ENCODE peak calls at places on chromosomes 4 and X, in five cellular contexts. O is IMR-90, P is brain microvascular endothelial cell, X is keratinocyte, B is ovary. R is an unnamed sample. For H3K27me3, the result is how much of the 10 kb centered on the place peaks cover.

GRCh38 chr4:6627832-6628231 is 12.7 kb upstream of the MRFAP1 start:
- DNase-seq in B (no peak), O (no peak), P (no peak), X (no peak), R (no peak)

GRCh38 chr4:16582526-16582925 is 315.9 kb downstream of the LDB2 start:
- DNase-seq in B (no peak), X (no peak), P (no peak), O (no peak), R (no peak)

GRCh38 chrX:111180750-111181240 is 84.8 kb downstream of the PAK3 start:
- DNase-seq in O (no peak), P (no peak), X (no peak), B (no peak), R (no peak)

GRCh38 chr4:112557676-112558411 is 41.9 kb upstream of the NEUROG2 start:
- DNase-seq in X (no peak), P (no peak), O (no peak), B (no peak), R (no peak)

GRCh38 chr4:153785830-153786721 is 2.8 kb downstream of the SFRP2 start:
- DNase-seq in B (no peak), O (peak), X (no peak), P (no peak), R (no peak)

GRCh38 chr4:157075811-157076577 is at the start of gene GLRB:
- DNase-seq in X (no peak), B (no peak), O (peak), P (no peak), R (no peak)

GRCh38 chr4:15423285-15423711 is 4.5 kb upstream of the C1QTNF7 start:
- DNase-seq in P (no peak), O (no peak), B (no peak), X (no peak), R (no peak)

GRCh38 chrX:155048997-155049619 is 21.8 kb downstream of the CMC4 start:
- DNase-seq in P (peak), B (peak), X (no peak), O (peak), R (no peak)

GRCh38 chrX:28549839-28550238 is 37.4 kb upstream of the IL1RAPL1 start:
- DNase-seq in X (no peak), O (no peak), P (no peak), B (no peak), R (no peak)

GRCh38 chr4:85967872-85968271 is 392.0 kb downstream of the MAPK10 start:
- DNase-seq in P (no peak), O (peak), B (no peak), X (no peak), R (no peak)

GRCh38 chr4:152460488-152460887 is 75.4 kb downstream of the FBXW7 start:
- DNase-seq in X (no peak), O (peak), B (no peak), P (peak), R (peak)

GRCh38 chr4:3317656-3318211 is 24.9 kb downstream of the RGS12 start:
- DNase-seq in B (peak), P (no peak), X (no peak), O (no peak), R (no peak)

GRCh38 chr4:121551881-121552280 is 144.9 kb downstream of the ANXA5 start:
- DNase-seq in B (no peak), P (no peak), X (no peak), O (no peak), R (no peak)

GRCh38 chr4:3302786-3303444 is 10.1 kb downstream of the RGS12 start:
- DNase-seq in O (no peak), X (no peak), P (no peak), B (no peak), R (no peak)

GRCh38 chrX:11427082-11428033 is 134.1 kb downstream of the AMELX start:
- DNase-seq in X (no peak), B (peak), O (no peak), P (no peak), R (no peak)

GRCh38 chrX:153190384-153190783 is 11.3 kb downstream of the MAGEA1 start:
- DNase-seq in B (no peak), P (no peak), X (no peak), O (no peak), R (no peak)
- H3K27me3 ChIP-seq in B (under half), P (under half), X (under half), O (under half), R (under half)

GRCh38 chrX:30275498-30275897 is 28.6 kb downstream of the MAGEB1 start:
- DNase-seq in O (peak), X (no peak), B (no peak), P (no peak), R (no peak)
- TF ChIP-seq CTCF in O (peak), X (peak), B (no peak), P (no peak), R (peak)

GRCh38 chr4:11268149-11268548 is 160.5 kb downstream of the HS3ST1 start:
- DNase-seq in P (no peak), X (no peak), B (no peak), O (no peak), R (no peak)

GRCh38 chr4:11271263-11271662 is 157.4 kb downstream of the HS3ST1 start:
- DNase-seq in P (no peak), B (no peak), O (no peak), X (no peak), R (no peak)
- H3K27me3 ChIP-seq in P (under half), B (under half), O (under half), X (under half), R (under half)

GRCh38 chr4:122826000-122826595 is 533 bp upstream of the FGF2 start:
- DNase-seq in B (no peak), X (no peak), O (peak), P (peak), R (no peak)

GRCh38 chr4:122830392-122831095 is 3.9 kb downstream of the FGF2 start:
- DNase-seq in B (no peak), O (no peak), X (no peak), P (no peak), R (no peak)

GRCh38 chr4:122826596-122827257 is at the start of gene FGF2:
- DNase-seq in P (peak), B (peak), X (no peak), O (peak), R (no peak)

GRCh38 chr4:122827258-122827887 is 742 bp downstream of the FGF2 start:
- DNase-seq in O (peak), P (peak), X (no peak), B (peak), R (no peak)

GRCh38 chr4:122827899-122828601 is 1.4 kb downstream of the FGF2 start:
- DNase-seq in P (peak), X (no peak), O (peak), B (peak), R (no peak)
- TF ChIP-seq CTCF in P (peak), X (no peak), O (peak), B (peak), R (peak)

GRCh38 chr4:4869731-4870483 is 10.4 kb downstream of the MSX1 start:
- DNase-seq in O (no peak), B (no peak), X (no peak), P (no peak), R (no peak)
- H3K27me3 ChIP-seq in O (half or more), B (under half), X (half or more), P (half or more), R (half or more)

GRCh38 chr4:165700855-165701254 is 172.2 kb upstream of the TLL1 start:
- DNase-seq in X (no peak), B (no peak), O (no peak), P (no peak), R (no peak)
- TF ChIP-seq CTCF in X (peak), B (no peak), O (no peak), P (peak), R (peak)

DNA sequence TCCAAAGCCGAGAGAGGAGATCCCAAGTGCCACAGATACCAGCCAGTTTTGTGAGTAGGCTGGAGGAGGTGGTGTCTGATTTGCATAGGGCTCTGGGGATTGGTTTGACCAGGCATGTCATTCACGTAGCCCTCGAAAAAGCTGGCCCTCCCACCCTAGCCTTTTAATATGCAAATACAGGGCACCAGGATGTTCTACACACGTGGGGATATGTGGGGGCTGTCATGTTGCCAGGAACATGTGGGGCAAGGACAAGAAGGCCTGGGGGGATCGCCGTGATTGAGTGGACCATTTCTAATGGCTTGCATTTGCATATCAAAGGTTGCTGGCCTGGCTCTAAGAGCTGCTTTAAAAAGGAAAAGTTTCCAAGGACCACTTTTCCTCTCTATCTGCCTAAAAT is 272.9 kb downstream of the PPP1R2C start:
- DNase-seq in X (no peak), O (no peak), B (no peak), P (no peak), R (no peak)
- H3K27me3 ChIP-seq in X (under half), O (under half), B (under half), P (under half), R (under half)

GRCh38 chr4:104693601-104694201 is 199.0 kb upstream of the CXXC4 start:
- DNase-seq in O (peak), B (no peak), P (no peak), X (no peak), R (no peak)
- TF ChIP-seq CTCF in O (peak), B (no peak), P (peak), X (no peak), R (no peak)

GRCh38 chrX:43633081-43633480 is 23.0 kb upstream of the MAOA start:
- DNase-seq in O (no peak), X (no peak), B (no peak), P (no peak), R (no peak)

GRCh38 chrX:43631841-43632240 is 24.3 kb upstream of the MAOA start:
- DNase-seq in O (no peak), P (peak), B (no peak), X (no peak), R (no peak)

GRCh38 chrX:43629229-43629628 is 26.9 kb upstream of the MAOA start:
- DNase-seq in X (no peak), P (no peak), B (no peak), O (no peak), R (no peak)

GRCh38 chrX:43633757-43634156 is 22.3 kb upstream of the MAOA start:
- DNase-seq in X (no peak), B (no peak), P (no peak), O (no peak), R (no peak)
- H3K27me3 ChIP-seq in X (under half), B (under half), P (under half), O (under half), R (under half)